ENCODE peak calls at places on chromosomes 6 and 20, in eight cellular contexts. P, D, J, E, X, Q, B and G are unnamed samples.

GRCh38 chr20:51460569-51461265 is 81.8 kb downstream of the NFATC2 start:
- DNase-seq in P (peak; percentile 20), D (no peak), J (peak; percentile 89), E (no peak), X (no peak), Q (no peak), B (peak; percentile 87), G (no peak)

GRCh38 chr6:157791461-157791860 is 31.6 kb upstream of the SNX9 start:
- DNase-seq in P (no peak), D (no peak), J (no peak), E (no peak), X (no peak), Q (no peak), B (no peak), G (no peak)

GRCh38 chr20:3164763-3165410 is 5.2 kb upstream of the FASTKD5 start:
- DNase-seq in P (no peak), D (no peak), J (peak; percentile 23), E (no peak), X (no peak), Q (no peak), B (no peak), G (no peak)

GRCh38 chr6:105014448-105014847 is 57.5 kb downstream of the LIN28B start:
- DNase-seq in P (peak; percentile 38), D (no peak), J (no peak), E (no peak), X (no peak), Q (no peak), B (no peak), G (no peak)

GRCh38 chr6:170291271-170292110 is 613 bp upstream of the DLL1 start:
- DNase-seq in P (peak; percentile 94), D (peak; percentile 64), J (peak; percentile 72), E (peak; percentile 32), X (peak; percentile 70), Q (no peak), B (peak; percentile 74), G (peak; percentile 75)

GRCh38 chr20:44406572-44407100 is 51.1 kb downstream of the HNF4A start:
- DNase-seq in P (no peak), D (no peak), J (no peak), E (no peak), X (no peak), Q (no peak), B (no peak), G (no peak)

GRCh38 chr20:58312836-58313235 is 3.3 kb downstream of the RAB22A start:
- DNase-seq in P (no peak), D (no peak), J (no peak), E (no peak), X (no peak), Q (no peak), B (no peak), G (no peak)

GRCh38 chr6:123803456-123803861 is 206 bp upstream of the NKAIN2 start:
- DNase-seq in P (no peak), D (peak; percentile 17), J (no peak), E (no peak), X (no peak), Q (no peak), B (peak; percentile 38), G (no peak)

GRCh38 chr20:35942243-35942642 is 12.1 kb downstream of the SCAND1 start:
- DNase-seq in P (no peak), D (no peak), J (no peak), E (no peak), X (no peak), Q (no peak), B (no peak), G (no peak)

GRCh38 chr6:170347091-170347490 is 40.5 kb downstream of the FAM120B start:
- DNase-seq in P (no peak), D (no peak), J (no peak), E (no peak), X (no peak), Q (no peak), B (peak; percentile 55), G (no peak)

GRCh38 chr6:166626177-166627038 is 643 bp downstream of the RPS6KA2 start:
- DNase-seq in P (peak; percentile 88), D (peak; percentile 36), J (peak; percentile 46), E (peak; percentile 48), X (no peak), Q (no peak), B (peak; percentile 28), G (no peak)

GRCh38 chr20:25511183-25511582 is 74.1 kb downstream of the NINL start:
- DNase-seq in P (no peak), D (no peak), J (no peak), E (no peak), X (no peak), Q (no peak), B (no peak), G (no peak)

GRCh38 chr6:106880952-106881351 is 93.6 kb downstream of the CD24 start:
- DNase-seq in P (no peak), D (no peak), J (no peak), E (no peak), X (no peak), Q (no peak), B (no peak), G (no peak)

GRCh38 chr6:75098709-75099108 is 107.1 kb downstream of the COL12A1 start:
- DNase-seq in P (no peak), D (peak; percentile 75), J (no peak), E (peak; percentile 95), X (no peak), Q (peak; percentile 96), B (no peak), G (peak; percentile 1)

GRCh38 chr6:8982659-8983058 is 547.3 kb upstream of the SLC35B3 start:
- DNase-seq in P (no peak), D (no peak), J (no peak), E (no peak), X (no peak), Q (no peak), B (no peak), G (no peak)

GRCh38 chr6:135087803-135088202 is 33.2 kb upstream of the HBS1L start:
- DNase-seq in P (no peak), D (no peak), J (no peak), E (no peak), X (no peak), Q (no peak), B (no peak), G (no peak)

GRCh38 chr6:7910654-7911344 is at the start of gene TXNDC5:
- DNase-seq in P (peak; percentile 88), D (peak; percentile 81), J (peak; percentile 92), E (peak; percentile 73), X (peak; percentile 70), Q (peak; percentile 34), B (peak; percentile 93), G (peak; percentile 26)

GRCh38 chr6:94401311-94401710 is 982.0 kb upstream of the EPHA7 start:
- DNase-seq in P (no peak), D (no peak), J (no peak), E (no peak), X (peak; percentile 47), Q (no peak), B (no peak), G (peak; percentile 7)

GRCh38 chr6:133890941-133891813 is 2.3 kb downstream of the TCF21 start:
- DNase-seq in P (peak; percentile 35), D (peak; percentile 57), J (peak; percentile 48), E (peak; percentile 18), X (no peak), Q (no peak), B (peak; percentile 30), G (no peak)

GRCh38 chr6:161458199-161458598 is 184.3 kb upstream of the AGPAT4 start:
- DNase-seq in P (no peak), D (no peak), J (no peak), E (no peak), X (no peak), Q (no peak), B (no peak), G (no peak)

GRCh38 chr6:90080876-90081464 is 186.7 kb downstream of the GJA10 start:
- DNase-seq in P (no peak), D (no peak), J (peak; percentile 12), E (no peak), X (peak; percentile 20), Q (no peak), B (peak; percentile 18), G (no peak)

GRCh38 chr20:58461899-58462298 is 53.3 kb downstream of the APCDD1L start:
- DNase-seq in P (no peak), D (no peak), J (no peak), E (no peak), X (no peak), Q (no peak), B (no peak), G (no peak)

GRCh38 chr20:37516697-37517370 is 4.2 kb upstream of the NNAT start:
- DNase-seq in P (no peak), D (no peak), J (no peak), E (peak; percentile 82), X (no peak), Q (no peak), B (no peak), G (no peak)

GRCh38 chr6:40440083-40440482 is 147.1 kb downstream of the LRFN2 start:
- DNase-seq in P (no peak), D (no peak), J (no peak), E (no peak), X (no peak), Q (no peak), B (no peak), G (no peak)

GRCh38 chr6:109373762-109374161 is 8.5 kb downstream of the CD164 start:
- DNase-seq in P (no peak), D (no peak), J (peak; percentile 41), E (peak; percentile 26), X (no peak), Q (no peak), B (peak; percentile 44), G (no peak)

GRCh38 chr6:11096109-11096508 is 2.5 kb downstream of the SMIM13 start:
- DNase-seq in P (peak; percentile 71), D (no peak), J (no peak), E (peak; percentile 73), X (no peak), Q (peak; percentile 30), B (no peak), G (peak; percentile 7)

GRCh38 chr6:137637161-137637560 is 143.0 kb upstream of the OLIG3 start:
- DNase-seq in P (no peak), D (peak; percentile 21), J (no peak), E (peak; percentile 99), X (no peak), Q (peak; percentile 82), B (no peak), G (no peak)

GRCh38 chr20:63697868-63698545 is 1.6 kb downstream of the TNFRSF6B start:
- DNase-seq in P (no peak), D (no peak), J (no peak), E (no peak), X (no peak), Q (no peak), B (no peak), G (no peak)

GRCh38 chr6:4844108-4844507 is 67.9 kb downstream of the CDYL start:
- DNase-seq in P (no peak), D (peak; percentile 74), J (no peak), E (no peak), X (no peak), Q (no peak), B (no peak), G (no peak)

GRCh38 chr20:38658879-38659612 is 57.4 kb downstream of the ARHGAP40 start:
- DNase-seq in P (peak; percentile 75), D (no peak), J (peak; percentile 64), E (no peak), X (peak; percentile 17), Q (no peak), B (peak; percentile 67), G (no peak)

GRCh38 chr6:154197176-154197850 is 158.3 kb downstream of the OPRM1 start:
- DNase-seq in P (no peak), D (no peak), J (no peak), E (peak; percentile 27), X (no peak), Q (no peak), B (no peak), G (no peak)

GRCh38 chr6:157235600-157236039 is 87.7 kb downstream of the TMEM242 start:
- DNase-seq in P (peak; percentile 40), D (peak; percentile 54), J (peak; percentile 71), E (peak; percentile 63), X (peak; percentile 53), Q (no peak), B (peak; percentile 67), G (peak; percentile 18)

GRCh38 chr6:154878866-154879491 is 116.1 kb upstream of the TIAM2 start:
- DNase-seq in P (no peak), D (no peak), J (no peak), E (no peak), X (no peak), Q (no peak), B (no peak), G (no peak)